ENCODE peak calls at places on chromosomes 1 and 21, in four cellular contexts. One of them, this sample, is unnamed.
A peak's percentile ranks its signal among the peaks of the same experiment; 100 is the strongest.

GRCh38 chr1:235417101-235417697 is 50.0 kb downstream of the TBCE start:
- DNase-seq in neural crest cell: peak; percentile 74
- DNase-seq in germinal center: peak; percentile 76
- DNase-seq in T-helper 17 cell: peak; percentile 54
- DNase-seq in this sample: no peak

GRCh38 chr1:72399807-72400206 is 117.5 kb upstream of the NEGR1 start:
- DNase-seq in neural crest cell: no peak
- DNase-seq in germinal center: no peak
- DNase-seq in T-helper 17 cell: no peak
- DNase-seq in this sample: no peak

GRCh38 chr1:18107671-18108312 is at the start of gene IGSF21:
- DNase-seq in neural crest cell: no peak
- DNase-seq in germinal center: no peak
- DNase-seq in T-helper 17 cell: no peak
- DNase-seq in this sample: no peak

GRCh38 chr1:226711976-226712778 is 26.9 kb downstream of the ITPKB start:
- DNase-seq in neural crest cell: no peak
- DNase-seq in germinal center: peak; percentile 49
- DNase-seq in T-helper 17 cell: no peak
- DNase-seq in this sample: no peak

GRCh38 chr1:228393268-228393699 is 13.4 kb downstream of the TRIM11 start:
- DNase-seq in neural crest cell: no peak
- DNase-seq in germinal center: no peak
- DNase-seq in T-helper 17 cell: no peak
- DNase-seq in this sample: peak; percentile 51

GRCh38 chr1:227316456-227316855 is 1.8 kb downstream of the CDC42BPA start:
- DNase-seq in neural crest cell: no peak
- DNase-seq in germinal center: no peak
- DNase-seq in T-helper 17 cell: no peak
- DNase-seq in this sample: no peak

GRCh38 chr1:19199393-19200280 is 10.4 kb downstream of the UBR4 start:
- DNase-seq in neural crest cell: no peak
- DNase-seq in germinal center: no peak
- DNase-seq in T-helper 17 cell: no peak
- DNase-seq in this sample: no peak

GRCh38 chr1:155893389-155894142 is 17.6 kb downstream of the RIT1 start:
- DNase-seq in neural crest cell: no peak
- DNase-seq in germinal center: no peak
- DNase-seq in T-helper 17 cell: no peak
- DNase-seq in this sample: no peak

GRCh38 chr1:99766378-99766800 is at the start of gene FRRS1:
- DNase-seq in neural crest cell: peak; percentile 30
- DNase-seq in germinal center: peak; percentile 43
- DNase-seq in T-helper 17 cell: no peak
- DNase-seq in this sample: peak; percentile 79

GRCh38 chr1:119971710-119972570 is 75.6 kb upstream of the ADAM30 start:
- DNase-seq in neural crest cell: no peak
- DNase-seq in germinal center: no peak
- DNase-seq in T-helper 17 cell: no peak
- DNase-seq in this sample: no peak

GRCh38 chr1:1833456-1833855 is 55.2 kb upstream of the NADK start:
- DNase-seq in neural crest cell: no peak
- DNase-seq in germinal center: peak; percentile 72
- DNase-seq in T-helper 17 cell: no peak
- DNase-seq in this sample: peak; percentile 96

GRCh38 chr1:206550446-206550845 is 43.1 kb downstream of the RASSF5 start:
- DNase-seq in neural crest cell: no peak
- DNase-seq in germinal center: no peak
- DNase-seq in T-helper 17 cell: no peak
- DNase-seq in this sample: peak; percentile 42

GRCh38 chr1:34825455-34826081 is 32.8 kb downstream of the GJA4 start:
- DNase-seq in neural crest cell: no peak
- DNase-seq in germinal center: no peak
- DNase-seq in T-helper 17 cell: no peak
- DNase-seq in this sample: no peak

GRCh38 chr1:230901711-230902110 is 33.4 kb upstream of the C1orf198 start:
- DNase-seq in neural crest cell: no peak
- DNase-seq in germinal center: no peak
- DNase-seq in T-helper 17 cell: no peak
- DNase-seq in this sample: no peak

GRCh38 chr21:39350094-39351006 is 1.5 kb upstream of the HMGN1 start:
- DNase-seq in neural crest cell: no peak
- DNase-seq in germinal center: no peak
- DNase-seq in T-helper 17 cell: no peak
- DNase-seq in this sample: no peak

GRCh38 chr1:199898654-199899053 is 128.9 kb upstream of the NR5A2 start:
- DNase-seq in neural crest cell: no peak
- DNase-seq in germinal center: no peak
- DNase-seq in T-helper 17 cell: no peak
- DNase-seq in this sample: no peak

GRCh38 chr1:5980314-5981008 is 11.8 kb downstream of the NPHP4 start:
- DNase-seq in neural crest cell: no peak
- DNase-seq in germinal center: no peak
- DNase-seq in T-helper 17 cell: no peak
- DNase-seq in this sample: peak; percentile 57

GRCh38 chr1:76764638-76765572 is 102.4 kb upstream of the ST6GALNAC5 start:
- DNase-seq in neural crest cell: no peak
- DNase-seq in germinal center: no peak
- DNase-seq in T-helper 17 cell: no peak
- DNase-seq in this sample: peak; percentile 60

GRCh38 chr1:63534406-63534805 is 11.1 kb downstream of the EFCAB7 start:
- DNase-seq in neural crest cell: no peak
- DNase-seq in germinal center: no peak
- DNase-seq in T-helper 17 cell: no peak
- DNase-seq in this sample: peak; percentile 9

GRCh38 chr1:33641099-33641830 is 168.8 kb downstream of the ZSCAN20 start:
- DNase-seq in neural crest cell: no peak
- DNase-seq in germinal center: peak; percentile 20
- DNase-seq in T-helper 17 cell: no peak
- DNase-seq in this sample: peak; percentile 62

GRCh38 chr21:15293251-15293650 is 228.5 kb upstream of the NRIP1 start:
- DNase-seq in neural crest cell: no peak
- DNase-seq in germinal center: no peak
- DNase-seq in T-helper 17 cell: no peak
- DNase-seq in this sample: no peak

GRCh38 chr1:243598433-243598832 is 251.6 kb downstream of the AKT3 start:
- DNase-seq in neural crest cell: no peak
- DNase-seq in germinal center: no peak
- DNase-seq in T-helper 17 cell: no peak
- DNase-seq in this sample: no peak

GRCh38 chr1:1085171-1085841 is 11.2 kb upstream of the RNF223 start:
- DNase-seq in neural crest cell: no peak
- DNase-seq in germinal center: no peak
- DNase-seq in T-helper 17 cell: no peak
- DNase-seq in this sample: no peak

GRCh38 chr1:29636936-29637335 is 400.6 kb downstream of the PTPRU start:
- DNase-seq in neural crest cell: no peak
- DNase-seq in germinal center: no peak
- DNase-seq in T-helper 17 cell: no peak
- DNase-seq in this sample: no peak

GRCh38 chr1:108792420-108792819 is 45.9 kb downstream of the STXBP3 start:
- DNase-seq in neural crest cell: no peak
- DNase-seq in germinal center: no peak
- DNase-seq in T-helper 17 cell: no peak
- DNase-seq in this sample: no peak

GRCh38 chr21:45636921-45637646 is 6.4 kb upstream of the PCBP3 start:
- DNase-seq in neural crest cell: no peak
- DNase-seq in germinal center: no peak
- DNase-seq in T-helper 17 cell: no peak
- DNase-seq in this sample: no peak

GRCh38 chr1:25544243-25544764 is 898 bp downstream of the LDLRAP1 start:
- DNase-seq in neural crest cell: no peak
- DNase-seq in germinal center: no peak
- DNase-seq in T-helper 17 cell: no peak
- DNase-seq in this sample: no peak